ENCODE peak calls at places on chromosome 4, in nine cellular contexts. D, B, P, T, Y, S, G, C and W are unnamed samples.

GRCh38 chr4:1246901-1247810 is 1.8 kb downstream of the CTBP1 start:
- DNase-seq in D (peak; percentile 55), B (no peak), P (peak; percentile 51), T (no peak), Y (peak; percentile 18), S (no peak), G (peak; percentile 25), C (no peak), W (peak; percentile 47)

GRCh38 chr4:16123356-16124084 is 39.7 kb upstream of the PROM1 start:
- DNase-seq in D (no peak), B (no peak), P (no peak), T (no peak), Y (peak; percentile 53), S (no peak), G (no peak), C (no peak), W (no peak)

GRCh38 chr4:47488706-47489105 is 3.6 kb downstream of the ATP10D start:
- DNase-seq in D (no peak), B (no peak), P (no peak), T (no peak), Y (no peak), S (no peak), G (no peak), C (no peak), W (no peak)

GRCh38 chr4:106095408-106095807 is 200.1 kb downstream of the NPNT start:
- DNase-seq in D (no peak), B (no peak), P (peak; percentile 14), T (no peak), Y (no peak), S (peak; percentile 23), G (peak; percentile 5), C (no peak), W (peak; percentile 4)

GRCh38 chr4:159398236-159398638 is 295.4 kb downstream of the RAPGEF2 start:
- DNase-seq in D (no peak), B (no peak), P (no peak), T (no peak), Y (no peak), S (peak; percentile 21), G (no peak), C (no peak), W (peak; percentile 59)

GRCh38 chr4:74293558-74293957 is 14.7 kb upstream of the EPGN start:
- DNase-seq in D (no peak), B (no peak), P (no peak), T (no peak), Y (no peak), S (no peak), G (no peak), C (no peak), W (no peak)

GRCh38 chr4:183130328-183131155 is 31.5 kb downstream of the WWC2 start:
- DNase-seq in D (no peak), B (no peak), P (no peak), T (no peak), Y (peak; percentile 36), S (peak; percentile 68), G (no peak), C (no peak), W (no peak)

GRCh38 chr4:108830509-108831244 is 67.8 kb upstream of the ETNPPL start:
- DNase-seq in D (peak; percentile 53), B (no peak), P (no peak), T (no peak), Y (no peak), S (peak; percentile 82), G (peak; percentile 75), C (no peak), W (no peak)

GRCh38 chr4:153530284-153530995 is 64.3 kb downstream of the TMEM131L start:
- DNase-seq in D (no peak), B (no peak), P (no peak), T (no peak), Y (no peak), S (peak; percentile 36), G (no peak), C (peak; percentile 20), W (no peak)

GRCh38 chr4:4969298-4969697 is 50.0 kb downstream of the CYTL1 start:
- DNase-seq in D (no peak), B (no peak), P (peak; percentile 46), T (no peak), Y (no peak), S (no peak), G (no peak), C (no peak), W (no peak)

GRCh38 chr4:176875026-176875425 is 82.3 kb upstream of the VEGFC start:
- DNase-seq in D (no peak), B (no peak), P (no peak), T (no peak), Y (no peak), S (no peak), G (no peak), C (no peak), W (no peak)

GRCh38 chr4:175070444-175070843 is 152.3 kb downstream of the ADAM29 start:
- DNase-seq in D (no peak), B (no peak), P (no peak), T (no peak), Y (no peak), S (no peak), G (no peak), C (no peak), W (no peak)

GRCh38 chr4:112766422-112766821 is 129.5 kb downstream of the LARP7 start:
- DNase-seq in D (peak; percentile 49), B (no peak), P (peak; percentile 25), T (no peak), Y (peak; percentile 30), S (peak; percentile 44), G (peak; percentile 56), C (no peak), W (peak; percentile 29)

GRCh38 chr4:82515705-82516104 is 46.1 kb downstream of the TMEM150C start:
- DNase-seq in D (no peak), B (no peak), P (no peak), T (no peak), Y (no peak), S (peak; percentile 88), G (peak; percentile 17), C (no peak), W (no peak)

GRCh38 chr4:163672751-163673150 is 178.3 kb downstream of the TMA16 start:
- DNase-seq in D (no peak), B (no peak), P (no peak), T (no peak), Y (no peak), S (no peak), G (no peak), C (no peak), W (no peak)

GRCh38 chr4:20462426-20463175 is 210.9 kb downstream of the SLIT2 start:
- DNase-seq in D (no peak), B (no peak), P (no peak), T (no peak), Y (no peak), S (peak; percentile 74), G (no peak), C (no peak), W (no peak)

GRCh38 chr4:188660796-188661195 is 521.6 kb downstream of the TRIML1 start:
- DNase-seq in D (no peak), B (no peak), P (no peak), T (no peak), Y (no peak), S (no peak), G (no peak), C (no peak), W (no peak)

GRCh38 chr4:67576538-67576937 is 18.0 kb downstream of the STAP1 start:
- DNase-seq in D (no peak), B (no peak), P (no peak), T (no peak), Y (no peak), S (no peak), G (no peak), C (no peak), W (no peak)

GRCh38 chr4:23903859-23904438 is 14.1 kb upstream of the PPARGC1A start:
- DNase-seq in D (peak; percentile 37), B (no peak), P (no peak), T (no peak), Y (no peak), S (no peak), G (peak; percentile 38), C (no peak), W (no peak)

GRCh38 chr4:173517781-173518371 is 12.2 kb downstream of the HAND2 start:
- DNase-seq in D (peak; percentile 39), B (no peak), P (no peak), T (no peak), Y (no peak), S (no peak), G (peak; percentile 44), C (no peak), W (peak; percentile 89)

GRCh38 chr4:88613417-88613875 is 21.2 kb downstream of the HERC3 start:
- DNase-seq in D (no peak), B (peak; percentile 50), P (no peak), T (no peak), Y (no peak), S (no peak), G (peak; percentile 83), C (no peak), W (no peak)

GRCh38 chr4:155906554-155907247 is 3.2 kb downstream of the TDO2 start:
- DNase-seq in D (peak; percentile 71), B (no peak), P (peak; percentile 75), T (no peak), Y (peak; percentile 41), S (peak; percentile 98), G (peak; percentile 57), C (no peak), W (peak; percentile 72)

GRCh38 chr4:150108693-150109092 is 30.4 kb downstream of the DCLK2 start:
- DNase-seq in D (peak; percentile 13), B (no peak), P (no peak), T (no peak), Y (no peak), S (no peak), G (no peak), C (no peak), W (no peak)

GRCh38 chr4:87126056-87126455 is 94.4 kb downstream of the KLHL8 start:
- DNase-seq in D (no peak), B (no peak), P (no peak), T (no peak), Y (no peak), S (no peak), G (no peak), C (no peak), W (no peak)

GRCh38 chr4:113732-114131 is 10.6 kb upstream of the ZNF718 start:
- DNase-seq in D (peak; percentile 0), B (no peak), P (no peak), T (no peak), Y (no peak), S (peak; percentile 11), G (no peak), C (no peak), W (no peak)

GRCh38 chr4:27176400-27176799 is 315.8 kb downstream of the STIM2 start:
- DNase-seq in D (peak; percentile 72), B (no peak), P (no peak), T (no peak), Y (peak; percentile 72), S (peak; percentile 3), G (peak; percentile 55), C (no peak), W (no peak)

GRCh38 chr4:84336964-84337705 is 162.0 kb downstream of the NKX6-1 start:
- DNase-seq in D (no peak), B (no peak), P (no peak), T (no peak), Y (no peak), S (no peak), G (no peak), C (no peak), W (no peak)

GRCh38 chr4:37767546-37767945 is 58.9 kb upstream of the PGM2 start:
- DNase-seq in D (peak; percentile 39), B (no peak), P (peak; percentile 7), T (no peak), Y (peak; percentile 10), S (peak; percentile 80), G (peak; percentile 60), C (no peak), W (no peak)

GRCh38 chr4:72987741-72988729 is 81.5 kb downstream of the COX18 start:
- DNase-seq in D (no peak), B (no peak), P (no peak), T (no peak), Y (no peak), S (peak; percentile 27), G (no peak), C (no peak), W (no peak)

GRCh38 chr4:13524504-13525243 is 19.6 kb downstream of the NKX3-2 start:
- DNase-seq in D (no peak), B (no peak), P (peak; percentile 37), T (no peak), Y (no peak), S (peak; percentile 54), G (peak; percentile 42), C (no peak), W (peak; percentile 34)

GRCh38 chr4:8730159-8730558 is 137.6 kb downstream of the CPZ start:
- DNase-seq in D (no peak), B (no peak), P (no peak), T (no peak), Y (no peak), S (no peak), G (no peak), C (no peak), W (no peak)